ENCODE peak calls at places on chromosomes 5 and 9, in four cellular contexts. E is A549, I is K562, J is SK-N-SH. T is an unnamed sample.

GRCh38 chr5:76479973-76480667 is 77.0 kb downstream of the IQGAP2 start:
- DNase-seq in J (no peak), E (no peak), I (peak), T (no peak)

GRCh38 chr9:127968046-127968445 is 12.7 kb downstream of the EEIG1 start:
- DNase-seq in E (peak), I (no peak), J (no peak), T (no peak)

GRCh38 chr9:125525846-125526619 is 181.0 kb downstream of the MAPKAP1 start:
- DNase-seq in E (no peak), I (no peak), J (no peak), T (no peak)

GRCh38 chr5:163963881-163964280 is 458.5 kb downstream of the MAT2B start:
- DNase-seq in I (no peak), E (no peak), J (no peak), T (no peak)

GRCh38 chr5:170254056-170254455 is 21.3 kb downstream of the C5orf58 start:
- DNase-seq in E (no peak), J (no peak), I (no peak), T (peak)

GRCh38 chr5:177317959-177318377 is 6.3 kb upstream of the MXD3 start:
- DNase-seq in I (peak), J (peak), E (peak), T (no peak)

GRCh38 chr5:127076730-127077129 is 3.4 kb upstream of the C5orf63 start:
- DNase-seq in J (no peak), I (no peak), E (no peak), T (no peak)

GRCh38 chr5:82584631-82585030 is 306.5 kb upstream of the RPS23 start:
- DNase-seq in J (no peak), E (no peak), I (no peak), T (no peak)

GRCh38 chr5:178551059-178551458 is 39.1 kb downstream of the COL23A1 start:
- DNase-seq in J (peak), I (peak), E (peak), T (no peak)

GRCh38 chr5:10423009-10423408 is 18.7 kb upstream of the ROPN1L start:
- DNase-seq in J (no peak), E (no peak), I (no peak), T (no peak)

GRCh38 chr9:131739192-131739961 is 499 bp downstream of the RAPGEF1 start:
- DNase-seq in E (no peak), J (peak), I (peak), T (no peak)

GRCh38 chr5:116841734-116842133 is 267.1 kb upstream of the SEMA6A start:
- DNase-seq in I (no peak), E (no peak), J (no peak), T (no peak)

GRCh38 chr9:134914501-134914834 is 3.2 kb downstream of the FCN1 start:
- DNase-seq in E (no peak), I (no peak), J (no peak), T (no peak)

GRCh38 chr9:81266674-81267073 is 422.7 kb downstream of the TLE1 start:
- DNase-seq in I (no peak), E (no peak), J (no peak), T (no peak)

GRCh38 chr5:67026278-67026677 is 170.3 kb downstream of the CD180 start:
- DNase-seq in I (no peak), E (no peak), J (no peak), T (no peak)

GRCh38 chr9:130010151-130010988 is 32.6 kb downstream of the FNBP1 start:
- DNase-seq in I (no peak), E (no peak), J (no peak), T (no peak)

GRCh38 chr5:84281383-84281782 is 103.3 kb downstream of the EDIL3 start:
- DNase-seq in E (no peak), J (peak), I (no peak), T (no peak)

GRCh38 chr9:116151966-116152381 is 1.6 kb upstream of the PAPPA start:
- DNase-seq in J (no peak), I (no peak), E (peak), T (no peak)

GRCh38 chr5:86917117-86917579 is 299.4 kb downstream of the COX7C start:
- DNase-seq in E (peak), I (no peak), J (no peak), T (no peak)

GRCh38 chr5:55897905-55898304 is 46.7 kb downstream of the IL31RA start:
- DNase-seq in I (no peak), J (peak), E (no peak), T (no peak)

GRCh38 chr9:131505012-131505411 is 2.3 kb downstream of the POMT1 start:
- DNase-seq in E (no peak), I (no peak), J (no peak), T (no peak)

GRCh38 chr9:133939386-133939785 is 52.7 kb downstream of the VAV2 start:
- DNase-seq in J (no peak), E (no peak), I (no peak), T (no peak)

GRCh38 chr5:83866191-83866590 is 145.5 kb upstream of the HAPLN1 start:
- DNase-seq in I (no peak), E (no peak), J (no peak), T (no peak)

GRCh38 chr9:33443047-33443446 is 4.3 kb downstream of the AQP3 start:
- DNase-seq in J (no peak), I (no peak), E (peak), T (no peak)

GRCh38 chr5:172429201-172429940 is 25.0 kb downstream of the SH3PXD2B start:
- DNase-seq in J (no peak), I (no peak), E (no peak), T (no peak)

GRCh38 chr9:34628656-34629491 is at the start of gene ARID3C:
- DNase-seq in I (peak), E (no peak), J (peak), T (no peak)

GRCh38 chr9:99222416-99223280 is 566 bp downstream of the SEC61B start:
- DNase-seq in E (no peak), J (no peak), I (no peak), T (no peak)

GRCh38 chr5:154794525-154795234 is 39.5 kb downstream of the LARP1 start:
- DNase-seq in E (no peak), I (no peak), J (no peak), T (no peak)

GRCh38 chr5:149046196-149046829 is 16.5 kb downstream of the SH3TC2 start:
- DNase-seq in E (no peak), J (no peak), I (peak), T (no peak)

GRCh38 chr9:6922680-6923079 is 164.9 kb downstream of the KDM4C start:
- DNase-seq in E (no peak), J (peak), I (no peak), T (no peak)

GRCh38 chr5:150946351-150946905 is 41.6 kb upstream of the ZNF300 start:
- DNase-seq in J (peak), E (no peak), I (peak), T (no peak)

GRCh38 chr9:94864183-94864582 is 137.7 kb downstream of the AOPEP start:
- DNase-seq in I (no peak), E (no peak), J (no peak), T (no peak)

GRCh38 chr5:124628721-124629596 is 117.5 kb downstream of the ZNF608 start:
- DNase-seq in I (peak), E (peak), J (no peak), T (no peak)
- TF ChIP-seq RCOR1 in I (peak), E (no peak), J (no peak), T (no peak)

DNA sequence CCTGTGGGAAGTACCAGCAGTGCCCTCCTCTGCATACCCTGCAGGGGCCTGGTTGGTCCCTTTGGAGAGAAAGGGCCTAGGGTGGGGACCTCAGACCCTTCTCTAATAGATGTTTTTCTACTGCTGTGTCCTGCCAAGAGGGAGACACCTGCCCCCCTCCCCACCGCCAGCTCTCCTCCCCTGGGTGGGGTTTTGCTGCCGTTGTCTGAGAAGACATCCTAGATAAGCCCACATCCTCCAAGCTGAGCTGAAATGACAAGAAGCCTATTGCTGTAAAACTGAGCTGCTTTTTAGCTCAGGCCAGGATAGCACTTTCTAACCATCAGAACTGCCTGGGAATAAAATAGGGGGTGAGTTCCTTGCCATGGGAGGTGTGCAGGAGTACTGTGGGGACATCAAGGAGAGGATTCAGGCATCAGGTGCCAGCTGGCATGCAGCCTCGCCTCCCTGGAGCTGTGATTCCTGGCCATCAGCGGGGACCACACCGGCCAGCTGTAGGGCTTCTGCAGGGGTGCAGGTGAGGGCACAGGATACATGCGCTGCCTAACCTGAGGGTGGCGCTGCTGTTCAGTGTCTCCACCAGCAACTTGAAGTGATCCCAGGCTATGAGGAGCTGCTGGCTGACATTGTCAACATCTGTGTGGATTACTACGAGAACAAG is 37.9 kb downstream of the CYFIP2 start:
- DNase-seq in E (peak), J (no peak), I (peak), T (no peak)
- TF ChIP-seq MAX in E (no peak), J (no peak), I (no peak), T (no peak)

GRCh38 chr5:134606726-134607125 is 25.9 kb downstream of the SAR1B start:
- DNase-seq in J (no peak), E (no peak), I (no peak), T (no peak)

GRCh38 chr5:134603059-134603458 is 29.6 kb downstream of the SAR1B start:
- DNase-seq in J (no peak), E (no peak), I (no peak), T (no peak)

GRCh38 chr5:134600600-134600999 is 32.0 kb downstream of the SAR1B start:
- DNase-seq in I (no peak), E (no peak), J (no peak), T (no peak)

GRCh38 chr5:134608555-134608954 is 24.1 kb downstream of the SAR1B start:
- DNase-seq in J (no peak), I (no peak), E (no peak), T (no peak)

GRCh38 chr5:134604908-134605307 is 27.7 kb downstream of the SAR1B start:
- DNase-seq in E (no peak), I (no peak), J (no peak), T (no peak)
- TF ChIP-seq RCOR1 in E (no peak), I (no peak), J (no peak), T (no peak)

DNA sequence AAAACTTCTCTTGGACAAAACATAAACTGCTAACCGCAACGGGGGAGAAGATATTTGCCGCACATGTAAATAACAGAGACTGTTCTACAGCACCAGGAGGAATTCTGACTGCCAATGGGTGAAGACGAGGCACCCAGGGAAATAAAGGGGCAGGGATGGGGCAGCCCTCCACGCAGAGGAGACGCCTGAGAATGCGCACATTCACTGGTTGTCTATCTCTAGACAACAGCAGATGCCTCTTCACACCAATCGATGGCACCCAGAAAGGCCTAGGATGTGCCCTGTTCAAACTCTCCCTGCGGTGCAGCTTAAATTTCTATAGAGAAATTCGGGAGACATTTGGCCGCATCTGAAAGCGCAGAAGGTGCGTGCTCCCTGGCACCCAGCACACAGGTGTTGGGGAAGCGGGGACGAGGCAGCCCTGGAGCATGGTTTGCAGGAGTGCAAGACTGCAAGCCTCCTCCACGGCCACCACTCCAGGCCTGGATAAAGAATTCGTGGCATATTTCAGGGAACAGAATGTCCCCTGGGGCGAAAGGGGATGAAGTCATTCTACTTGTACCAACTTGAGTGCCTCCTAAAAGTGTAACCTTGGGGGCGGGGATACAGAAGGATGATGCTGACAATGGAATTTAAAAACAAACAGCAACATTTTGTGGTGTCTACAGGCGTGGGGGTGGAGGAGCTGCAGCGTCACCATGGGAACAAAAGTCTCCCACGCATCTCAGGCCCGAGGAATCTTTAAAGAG is 6.3 kb upstream of the IRX2 start:
- DNase-seq in I (no peak), E (no peak), J (no peak), T (no peak)
- TF ChIP-seq MAX in I (no peak), E (no peak), J (no peak), T (no peak)

GRCh38 chr5:54876-55569 is 36.9 kb upstream of the PLEKHG4B start:
- DNase-seq in J (no peak), I (no peak), E (no peak), T (no peak)

GRCh38 chr5:51500-51823 is 40.5 kb upstream of the PLEKHG4B start:
- DNase-seq in E (no peak), I (no peak), J (no peak), T (no peak)

GRCh38 chr5:54175-54730 is 37.7 kb upstream of the PLEKHG4B start:
- DNase-seq in J (no peak), E (no peak), I (no peak), T (no peak)

GRCh38 chr5:53381-54174 is 38.4 kb upstream of the PLEKHG4B start:
- DNase-seq in E (peak), J (peak), I (peak), T (no peak)

GRCh38 chr5:56561-57290 is 35.2 kb upstream of the PLEKHG4B start:
- DNase-seq in E (peak), J (no peak), I (peak), T (no peak)
- TF ChIP-seq RCOR1 in E (no peak), J (no peak), I (peak), T (no peak)

GRCh38 chr5:132180134-132180745 is 47.4 kb downstream of the P4HA2 start:
- DNase-seq in E (peak), I (peak), J (peak), T (no peak)
- TF ChIP-seq MAX in E (no peak), I (no peak), J (no peak), T (no peak)